ENCODE peak calls at places on chromosome 14, in four cellular contexts. N, Y, O and W are unnamed samples.

GRCh38 chr14:24813819-24814259 is 179.8 kb upstream of the GZMB start:
- DNase-seq in Y (no peak), O (no peak), N (no peak), W (no peak)

GRCh38 chr14:30108975-30109700 is 181.5 kb upstream of the PRKD1 start:
- DNase-seq in O (peak), Y (no peak), N (no peak), W (no peak)

GRCh38 chr14:101503431-101504095 is 57.7 kb upstream of the DIO3 start:
- DNase-seq in N (no peak), Y (no peak), O (no peak), W (no peak)

GRCh38 chr14:96130391-96130790 is 74.2 kb upstream of the BDKRB2 start:
- DNase-seq in O (no peak), Y (no peak), N (no peak), W (no peak)

GRCh38 chr14:104277416-104278213 is 139.2 kb downstream of the KIF26A start:
- DNase-seq in O (no peak), N (no peak), Y (peak), W (no peak)

GRCh38 chr14:80679273-80679672 is 262.3 kb downstream of the CEP128 start:
- DNase-seq in Y (no peak), N (no peak), O (no peak), W (no peak)

GRCh38 chr14:34623506-34623905 is 6.4 kb downstream of the SNX6 start:
- DNase-seq in O (peak), Y (no peak), N (no peak), W (no peak)

GRCh38 chr14:36700656-36701055 is 39.0 kb downstream of the PAX9 start:
- DNase-seq in Y (no peak), N (no peak), O (no peak), W (no peak)

GRCh38 chr14:23054000-23054811 is 3.1 kb downstream of the CDH24 start:
- DNase-seq in O (no peak), N (no peak), Y (no peak), W (no peak)

GRCh38 chr14:103074699-103075341 is 9.2 kb upstream of the LBHD2 start:
- DNase-seq in N (peak), O (no peak), Y (peak), W (peak)

GRCh38 chr14:61387076-61387475 is 65.7 kb downstream of the PRKCH start:
- DNase-seq in N (no peak), Y (no peak), O (no peak), W (no peak)

GRCh38 chr14:101577221-101577909 is 16.1 kb downstream of the DIO3 start:
- DNase-seq in N (no peak), Y (no peak), O (no peak), W (no peak)

GRCh38 chr14:104109121-104109541 is 23.6 kb downstream of the ASPG start:
- DNase-seq in N (no peak), Y (no peak), O (no peak), W (no peak)